ENCODE peak calls at places on chromosomes 4 and X, in six cellular contexts. P is NCI-H1092 treated with DMSO at 0.1 percent for 48 hours; F is esophagus squamous epithelium; H is amniotic stem cell; Y is AG20443; C is stimulated activated CD8-positive, alpha-beta memory T cell treated with anti-CD3 and anti-CD28 coated beads, Interleukin-4, amount 100 ng/mL, for 4 hours. T is an unnamed sample.

GRCh38 chrX:11757729-11758399 is at the start of gene MSL3:
- DNase-seq in F (no peak), P (peak), C (peak), H (peak), Y (peak), T (peak)

GRCh38 chr4:105622269-105622668 is 69.8 kb downstream of the ARHGEF38 start:
- DNase-seq in H (no peak), Y (no peak), C (no peak), P (no peak), F (no peak), T (no peak)

GRCh38 chr4:66273110-66273509 is 602.8 kb upstream of the EPHA5 start:
- DNase-seq in P (peak), H (no peak), C (no peak), F (no peak), Y (no peak), T (no peak)

GRCh38 chrX:21374163-21374993 is at the start of gene CNKSR2:
- DNase-seq in F (no peak), H (no peak), P (peak), C (peak), Y (no peak), T (peak)

GRCh38 chr4:173651651-173652282 is 121.7 kb upstream of the HAND2 start:
- DNase-seq in P (no peak), C (no peak), H (no peak), Y (no peak), F (no peak), T (no peak)

GRCh38 chrX:18389968-18390367 is 35.4 kb upstream of the CDKL5 start:
- DNase-seq in C (no peak), H (no peak), P (no peak), Y (no peak), F (no peak), T (no peak)

GRCh38 chr4:6591781-6592180 is 16.8 kb downstream of the MAN2B2 start:
- DNase-seq in F (no peak), Y (no peak), P (no peak), H (no peak), C (no peak), T (no peak)

GRCh38 chr4:168551945-168552695 is 55.3 kb downstream of the PALLD start:
- DNase-seq in C (no peak), Y (no peak), F (no peak), H (no peak), P (peak), T (no peak)

GRCh38 chr4:213971-214370 is 89.7 kb downstream of the ZNF718 start:
- DNase-seq in P (no peak), H (no peak), C (no peak), Y (no peak), F (no peak), T (no peak)

GRCh38 chrX:64395568-64395929 is 297 bp upstream of the MTMR8 start:
- DNase-seq in H (no peak), F (no peak), Y (no peak), P (no peak), C (no peak), T (no peak)

GRCh38 chr4:20645231-20645630 is 55.0 kb upstream of the PACRGL start:
- DNase-seq in P (no peak), F (no peak), C (no peak), H (no peak), Y (no peak), T (no peak)

GRCh38 chrX:446243-446642 is 59.5 kb upstream of the PPP2R3B start:
- DNase-seq in P (no peak), F (no peak), C (no peak), H (no peak), Y (no peak), T (no peak)

GRCh38 chr4:122765702-122766352 is 33.3 kb downstream of the BBS12 start:
- DNase-seq in H (peak), P (no peak), F (no peak), Y (peak), C (no peak), T (no peak)

GRCh38 chrX:153966283-153966688 is 5.3 kb downstream of the HCFC1 start:
- DNase-seq in Y (no peak), P (no peak), H (no peak), C (no peak), F (no peak), T (no peak)

GRCh38 chrX:47706575-47706974 is 47.6 kb upstream of the UXT start:
- DNase-seq in C (no peak), P (no peak), Y (peak), F (no peak), H (no peak), T (no peak)

GRCh38 chrX:152989292-152989658 is 4.6 kb downstream of the PNMA5 start:
- DNase-seq in Y (peak), F (no peak), H (no peak), P (no peak), C (no peak), T (peak)

GRCh38 chr4:152643153-152644035 is 36.4 kb downstream of the TMEM154 start:
- DNase-seq in Y (no peak), H (no peak), F (no peak), C (no peak), P (no peak), T (peak)

GRCh38 chrX:155695419-155695818 is 82.7 kb upstream of the TMLHE start:
- DNase-seq in Y (no peak), P (no peak), H (no peak), C (no peak), F (no peak), T (no peak)

GRCh38 chr4:42416017-42416416 is 18.7 kb downstream of the SHISA3 start:
- DNase-seq in C (no peak), F (no peak), P (no peak), Y (no peak), H (no peak), T (no peak)